ENCODE peak calls at places on chromosome 19, in four cellular contexts. Y, H, U and X are unnamed samples.

GRCh38 chr19:55119053-55119452 is 1.6 kb upstream of the PPP1R12C start:
- DNase-seq in Y (peak), H (no peak), U (no peak), X (no peak)

GRCh38 chr19:21098291-21098690 is 16.3 kb downstream of the ZNF714 start:
- DNase-seq in Y (no peak), H (no peak), U (no peak), X (no peak)

GRCh38 chr19:43486412-43486811 is 18.1 kb downstream of the PHLDB3 start:
- DNase-seq in Y (no peak), H (no peak), U (no peak), X (no peak)

GRCh38 chr19:18501351-18501750 is 20.5 kb downstream of the ELL start:
- DNase-seq in Y (no peak), H (no peak), U (no peak), X (no peak)

GRCh38 chr19:53308339-53308811 is 25.2 kb upstream of the ZNF845 start:
- DNase-seq in Y (no peak), H (no peak), U (no peak), X (no peak)

GRCh38 chr19:14476663-14477401 is 1.7 kb upstream of the PTGER1 start:
- DNase-seq in Y (no peak), H (peak), U (no peak), X (no peak)

GRCh38 chr19:7292950-7293794 is 1.0 kb downstream of the INSR start:
- DNase-seq in Y (no peak), H (no peak), U (no peak), X (no peak)

GRCh38 chr19:35612224-35612558 is 344 bp upstream of the HAUS5 start:
- DNase-seq in Y (no peak), H (no peak), U (no peak), X (no peak)

GRCh38 chr19:8090932-8091331 is 38.4 kb downstream of the CCL25 start:
- DNase-seq in Y (no peak), H (no peak), U (no peak), X (no peak)

GRCh38 chr19:42254083-42254849 is 662 bp downstream of the ERF start:
- DNase-seq in Y (peak), H (peak), U (peak), X (no peak)

GRCh38 chr19:13561461-13561860 is 55.2 kb upstream of the CACNA1A start:
- DNase-seq in Y (no peak), H (no peak), U (no peak), X (no peak)

GRCh38 chr19:53659292-53659691 is 27.5 kb downstream of the DPRX start:
- DNase-seq in Y (no peak), H (no peak), U (peak), X (no peak)

GRCh38 chr19:36775768-36776167 is 3.2 kb upstream of the ZNF850 start:
- DNase-seq in Y (no peak), H (no peak), U (peak), X (no peak)

GRCh38 chr19:31317098-31317497 is 32.1 kb downstream of the TSHZ3 start:
- DNase-seq in Y (no peak), H (no peak), U (no peak), X (no peak)

GRCh38 chr19:47523473-47523872 is 8.6 kb upstream of the NAPA start:
- DNase-seq in Y (no peak), H (no peak), U (no peak), X (no peak)

GRCh38 chr19:34428549-34429285 is 536 bp downstream of the UBA2 start:
- DNase-seq in Y (no peak), H (no peak), U (no peak), X (no peak)

GRCh38 chr19:44848036-44848804 is 2.1 kb downstream of the NECTIN2 start:
- DNase-seq in Y (no peak), H (no peak), U (no peak), X (no peak)

GRCh38 chr19:43465468-43466120 is at the start of gene LYPD3:
- DNase-seq in Y (no peak), H (no peak), U (no peak), X (no peak)

GRCh38 chr19:8641908-8642547 is 11.6 kb downstream of the NFILZ start:
- DNase-seq in Y (peak), H (no peak), U (no peak), X (no peak)

GRCh38 chr19:22945560-22945959 is 57.4 kb downstream of the ZNF728 start:
- DNase-seq in Y (no peak), H (peak), U (no peak), X (no peak)

GRCh38 chr19:40033989-40034560 is 22.0 kb downstream of the ZNF780B start:
- DNase-seq in Y (no peak), H (no peak), U (no peak), X (no peak)

GRCh38 chr19:49831592-49831991 is 13.5 kb downstream of the MED25 start:
- DNase-seq in Y (no peak), H (no peak), U (no peak), X (no peak)

GRCh38 chr19:49506575-49507105 is 5.8 kb upstream of the FCGRT start:
- DNase-seq in Y (peak), H (peak), U (no peak), X (no peak)

GRCh38 chr19:35063940-35064818 is 22.7 kb downstream of the HPN start:
- DNase-seq in Y (no peak), H (no peak), U (no peak), X (no peak)